ENCODE peak calls at places on chromosomes 6 and 20, in seven cellular contexts. B, A, M, E, R, S and O are unnamed samples.
A peak's percentile ranks its signal among the peaks of the same experiment; 100 is the strongest.

GRCh38 chr20:35005463-35005961 is 49.8 kb downstream of the MYH7B start:
- DNase-seq in S (no peak), A (no peak), R (no peak), M (no peak), E (no peak), B (no peak), O (peak; percentile 9)

GRCh38 chr20:35616465-35617396 is 1.1 kb downstream of the SPAG4 start:
- DNase-seq in B (peak; percentile 99), R (peak; percentile 87), M (peak; percentile 98), S (peak; percentile 79), A (peak; percentile 100), E (peak; percentile 98), O (peak; percentile 88)

GRCh38 chr6:14165091-14165490 is 47.5 kb downstream of the CD83 start:
- DNase-seq in E (no peak), B (peak; percentile 71), S (no peak), A (no peak), M (peak; percentile 91), R (no peak), O (no peak)

GRCh38 chr6:137764464-137764863 is 102.6 kb upstream of the TNFAIP3 start:
- DNase-seq in R (no peak), B (peak; percentile 83), M (peak; percentile 89), A (no peak), S (no peak), E (no peak), O (no peak)

GRCh38 chr20:37901667-37902503 is 1.0 kb upstream of the VSTM2L start:
- DNase-seq in A (peak; percentile 82), M (peak; percentile 72), R (peak; percentile 42), E (no peak), B (peak; percentile 60), S (peak; percentile 75), O (peak; percentile 24)

GRCh38 chr20:47466193-47466592 is 35.5 kb upstream of the NCOA3 start:
- DNase-seq in M (no peak), R (no peak), B (no peak), S (no peak), E (no peak), A (no peak), O (no peak)

GRCh38 chr20:13546497-13547131 is 92.1 kb downstream of the TASP1 start:
- DNase-seq in S (peak; percentile 89), R (peak; percentile 71), B (peak; percentile 71), A (peak; percentile 86), M (peak; percentile 59), E (peak; percentile 45), O (peak; percentile 69)

GRCh38 chr6:84791233-84791632 is 26.8 kb upstream of the TBX18 start:
- DNase-seq in M (no peak), S (no peak), R (no peak), A (no peak), B (no peak), E (no peak), O (no peak)

GRCh38 chr6:144327081-144327480 is 41.9 kb downstream of the UTRN start:
- DNase-seq in M (no peak), B (no peak), A (no peak), R (no peak), E (no peak), S (no peak), O (peak; percentile 58)

DNA sequence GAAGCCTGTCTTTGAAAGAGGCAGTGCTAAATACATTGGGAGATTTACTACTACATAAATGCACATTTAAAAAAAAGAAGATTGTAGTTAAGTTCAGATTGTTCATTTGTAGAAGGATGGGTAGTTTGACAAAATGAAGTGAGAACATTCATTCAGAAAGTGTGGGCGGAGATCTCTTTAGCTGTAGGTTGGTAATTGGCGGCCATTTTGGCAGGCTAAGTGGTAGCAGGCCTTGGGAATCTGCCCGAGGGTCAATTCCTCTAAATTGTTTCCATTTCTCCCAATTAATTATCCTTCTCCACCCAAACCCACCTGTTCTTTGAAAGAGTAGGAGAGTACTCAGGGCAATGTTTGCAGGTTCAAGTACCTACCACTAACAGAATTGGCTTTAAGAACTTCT is 17.9 kb downstream of the SOX4 start:
- DNase-seq in R (no peak), M (no peak), A (no peak), B (no peak), S (no peak), E (no peak), O (no peak)
- H3K4me1 ChIP-seq in R (no peaks in the 10 kb centered on the region), M (no peaks in the 10 kb centered on the region), A (peaks cover 9% of the 10 kb centered on the region), B (no peaks in the 10 kb centered on the region), S (no peaks in the 10 kb centered on the region), E (no peaks in the 10 kb centered on the region), O (no peaks in the 10 kb centered on the region)

DNA sequence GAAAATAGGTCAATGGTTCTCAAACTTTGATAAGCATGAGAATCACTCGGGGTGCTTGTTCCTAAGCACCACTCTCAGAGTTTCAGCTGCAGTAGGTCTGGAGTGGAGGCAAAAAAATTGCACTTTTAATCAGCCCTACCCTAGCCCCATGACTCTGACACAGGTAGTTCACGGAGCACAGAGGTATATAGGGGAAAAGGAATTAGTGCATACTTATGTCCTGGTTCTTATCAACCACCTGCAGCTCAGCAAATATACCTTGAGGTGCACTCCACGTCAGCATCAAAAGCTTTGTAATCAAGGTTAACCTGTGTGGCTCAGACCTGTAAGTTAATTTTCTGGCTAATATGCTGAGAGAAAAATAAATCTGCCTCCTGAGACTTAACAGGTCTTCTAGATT is 138.8 kb upstream of the HMGN3 start:
- DNase-seq in R (peak; percentile 30), M (no peak), E (no peak), A (no peak), B (no peak), S (no peak), O (no peak)
- TF ChIP-seq CTCF in R (no peak), M (no peak), E (no peak), A (no peak), B (no peak), S (no peak), O (no peak)

DNA sequence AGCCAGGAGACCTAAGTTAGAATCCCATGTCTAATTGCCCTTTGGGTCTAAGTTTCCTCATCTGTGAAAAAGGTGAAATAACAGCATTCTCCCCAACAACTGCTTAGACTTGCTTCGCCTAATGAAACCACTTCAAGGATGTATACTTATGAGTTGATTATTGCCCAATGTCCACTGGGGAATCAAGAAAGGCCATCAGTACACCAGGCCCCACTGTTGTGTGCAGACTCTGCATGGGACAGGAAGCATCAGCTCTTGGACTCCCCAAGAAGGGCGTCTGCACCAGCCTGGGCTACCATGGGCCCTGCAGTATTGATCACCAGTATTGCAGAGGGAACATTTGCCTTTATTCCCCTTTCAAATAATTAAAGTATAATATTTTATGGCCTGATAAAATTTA is 189.6 kb downstream of the MAFB start:
- DNase-seq in E (no peak), S (no peak), R (no peak), B (no peak), M (no peak), A (no peak), O (no peak)
- H3K4me1 ChIP-seq in E (no peaks in the 10 kb centered on the region), S (no peaks in the 10 kb centered on the region), R (no peaks in the 10 kb centered on the region), B (no peaks in the 10 kb centered on the region), M (no peaks in the 10 kb centered on the region), A (peaks cover 23% of the 10 kb centered on the region), O (no peaks in the 10 kb centered on the region)

DNA sequence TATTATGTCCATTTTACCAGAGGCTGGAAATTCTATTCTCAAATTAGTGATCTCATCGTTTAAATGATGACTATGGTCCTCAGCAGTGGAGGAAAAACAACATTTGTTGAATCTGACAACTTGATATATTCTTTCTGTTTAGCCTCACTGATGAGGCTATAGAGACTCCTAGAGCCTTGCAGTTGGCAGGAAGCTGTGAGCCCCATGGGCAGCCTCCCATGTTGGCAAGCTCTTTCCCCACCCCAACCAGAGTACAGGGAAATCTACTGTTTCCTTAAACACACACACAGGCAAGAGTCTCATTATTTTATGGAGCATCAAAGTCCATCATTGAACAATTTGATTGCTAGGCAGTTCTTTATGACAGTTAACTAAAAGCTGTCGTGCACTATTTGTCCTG is 498.2 kb upstream of the CITED2 start:
- DNase-seq in M (no peak), E (no peak), R (no peak), A (no peak), S (no peak), B (no peak), O (peak; percentile 28)
- TF ChIP-seq CTCF in M (no peak), E (no peak), R (no peak), A (no peak), S (no peak), B (no peak), O (no peak)

GRCh38 chr20:41047279-41047974 is 18.8 kb downstream of the TOP1 start:
- DNase-seq in E (no peak), S (no peak), B (no peak), M (no peak), A (peak; percentile 20), R (no peak), O (no peak)
- H3K4me1 ChIP-seq in E (peaks cover 48% of the 10 kb centered on the region), S (peaks cover 64% of the 10 kb centered on the region), B (peaks cover 31% of the 10 kb centered on the region), M (peaks cover 24% of the 10 kb centered on the region), A (peaks cover 85% of the 10 kb centered on the region), R (peaks cover 63% of the 10 kb centered on the region), O (peaks cover 5% of the 10 kb centered on the region)

GRCh38 chr20:25310268-25310920 is 62.5 kb downstream of the PYGB start:
- DNase-seq in A (peak; percentile 30), M (peak; percentile 90), S (peak; percentile 47), R (peak; percentile 48), E (no peak), B (peak; percentile 96), O (peak; percentile 54)
- TF ChIP-seq CTCF in A (peak; percentile 24), M (peak; percentile 83), S (peak; percentile 64), R (peak; percentile 23), E (peak; percentile 27), B (peak; percentile 77), O (peak; percentile 62)

GRCh38 chr20:20205862-20206236 is 153.5 kb downstream of the CFAP61 start:
- DNase-seq in B (no peak), S (no peak), A (no peak), M (no peak), E (no peak), R (no peak), O (no peak)
- H3K4me1 ChIP-seq in B (no peaks in the 10 kb centered on the region), S (peaks cover 11% of the 10 kb centered on the region), A (peaks cover 17% of the 10 kb centered on the region), M (no peaks in the 10 kb centered on the region), E (no peaks in the 10 kb centered on the region), R (peaks cover 3% of the 10 kb centered on the region), O (no peaks in the 10 kb centered on the region)